ENCODE peak calls at places on chromosome 9, in ten cellular contexts. D is dorsolateral prefrontal cortex, P is fibroblast of pulmonary artery, J is upper lobe of right lung, O is fibroblast of lung, Z is lung, N is psoas muscle, X is AG04450, E is tibial artery, G is HFF-Myc. A is an unnamed sample.

GRCh38 chr9:19375536-19375935 is 4.5 kb downstream of the RPS6 start:
- DNase-seq in D (no peak), P (peak; percentile 54), J (no peak), O (peak; percentile 43), Z (no peak), N (no peak), X (no peak), E (no peak), G (no peak), A (no peak)

GRCh38 chr9:117276444-117276843 is 138.4 kb downstream of the ASTN2 start:
- DNase-seq in D (no peak), P (no peak), J (no peak), O (no peak), Z (no peak), N (no peak), X (no peak), E (no peak), G (no peak), A (no peak)

GRCh38 chr9:137369111-137369787 is 53.7 kb downstream of the EXD3 start:
- DNase-seq in D (no peak), P (no peak), J (no peak), O (no peak), Z (no peak), N (no peak), X (no peak), E (no peak), G (no peak), A (no peak)

GRCh38 chr9:132879443-132880310 is 979 bp downstream of the SPACA9 start:
- DNase-seq in D (no peak), P (no peak), J (no peak), O (no peak), Z (no peak), N (no peak), X (no peak), E (no peak), G (no peak), A (no peak)

GRCh38 chr9:83444110-83444509 is 94.1 kb downstream of the FRMD3 start:
- DNase-seq in D (no peak), P (peak; percentile 16), J (no peak), O (peak; percentile 11), Z (no peak), N (peak; percentile 27), X (no peak), E (peak; percentile 42), G (no peak), A (no peak)

GRCh38 chr9:128078504-128079434 is 10.7 kb downstream of the SLC25A25 start:
- DNase-seq in D (no peak), P (peak; percentile 55), J (no peak), O (peak; percentile 65), Z (no peak), N (no peak), X (no peak), E (no peak), G (no peak), A (no peak)

GRCh38 chr9:16954032-16954431 is 83.6 kb upstream of the BNC2 start:
- DNase-seq in D (no peak), P (no peak), J (no peak), O (no peak), Z (no peak), N (no peak), X (no peak), E (no peak), G (no peak), A (no peak)

GRCh38 chr9:91515074-91515687 is 91.5 kb upstream of the NFIL3 start:
- DNase-seq in D (peak; percentile 6), P (peak; percentile 94), J (no peak), O (peak; percentile 95), Z (no peak), N (peak; percentile 23), X (peak; percentile 79), E (no peak), G (peak; percentile 38), A (no peak)

GRCh38 chr9:38337095-38337494 is 55.4 kb upstream of the ALDH1B1 start:
- DNase-seq in D (no peak), P (peak; percentile 12), J (no peak), O (no peak), Z (no peak), N (no peak), X (no peak), E (no peak), G (no peak), A (no peak)

GRCh38 chr9:38339496-38339895 is 53.0 kb upstream of the ALDH1B1 start:
- DNase-seq in D (peak; percentile 86), P (peak; percentile 44), J (no peak), O (peak; percentile 77), Z (no peak), N (no peak), X (peak; percentile 41), E (no peak), G (no peak), A (no peak)

GRCh38 chr9:38339087-38339486 is 53.4 kb upstream of the ALDH1B1 start:
- DNase-seq in D (no peak), P (peak; percentile 39), J (no peak), O (peak; percentile 79), Z (no peak), N (no peak), X (no peak), E (no peak), G (peak; percentile 25), A (no peak)

GRCh38 chr9:38337706-38338264 is 54.7 kb upstream of the ALDH1B1 start:
- DNase-seq in D (no peak), P (no peak), J (no peak), O (no peak), Z (no peak), N (no peak), X (no peak), E (no peak), G (no peak), A (no peak)

GRCh38 chr9:38338359-38339014 is 54.0 kb upstream of the ALDH1B1 start:
- DNase-seq in D (no peak), P (no peak), J (no peak), O (no peak), Z (no peak), N (no peak), X (no peak), E (no peak), G (no peak), A (no peak)
- TF ChIP-seq CTCF in D (no peak), P (no peak), J (no peak), O (no peak), Z (no peak), N (no peak), X (no peak), E (no peak), G (no peak), A (no peak)

GRCh38 chr9:4293293-4293931 is 6.5 kb downstream of the GLIS3 start:
- DNase-seq in D (no peak), P (peak; percentile 97), J (no peak), O (peak; percentile 99), Z (no peak), N (peak; percentile 27), X (peak; percentile 80), E (peak; percentile 31), G (peak; percentile 71), A (no peak)
- H3K4me3 ChIP-seq in D (no peak overlapping the region), P (no peak overlapping the region), J (no peak overlapping the region), O (no peak overlapping the region), Z (no peak overlapping the region), N (no peak overlapping the region), X (no peak overlapping the region), E (no peak overlapping the region), G (peak overlapping the region; percentile 14), A (no peak overlapping the region)

GRCh38 chr9:105252405-105252756 is 7.9 kb downstream of the SLC44A1 start:
- DNase-seq in D (no peak), P (no peak), J (no peak), O (no peak), Z (no peak), N (no peak), X (no peak), E (no peak), G (no peak), A (no peak)

GRCh38 chr9:105251133-105251532 is 6.7 kb downstream of the SLC44A1 start:
- DNase-seq in D (no peak), P (no peak), J (no peak), O (no peak), Z (no peak), N (no peak), X (no peak), E (no peak), G (no peak), A (no peak)

GRCh38 chr9:105248691-105249090 is 4.2 kb downstream of the SLC44A1 start:
- DNase-seq in D (no peak), P (no peak), J (no peak), O (no peak), Z (no peak), N (no peak), X (no peak), E (no peak), G (no peak), A (no peak)

GRCh38 chr9:105254226-105254625 is 9.8 kb downstream of the SLC44A1 start:
- DNase-seq in D (no peak), P (no peak), J (no peak), O (no peak), Z (no peak), N (no peak), X (no peak), E (no peak), G (no peak), A (no peak)

DNA sequence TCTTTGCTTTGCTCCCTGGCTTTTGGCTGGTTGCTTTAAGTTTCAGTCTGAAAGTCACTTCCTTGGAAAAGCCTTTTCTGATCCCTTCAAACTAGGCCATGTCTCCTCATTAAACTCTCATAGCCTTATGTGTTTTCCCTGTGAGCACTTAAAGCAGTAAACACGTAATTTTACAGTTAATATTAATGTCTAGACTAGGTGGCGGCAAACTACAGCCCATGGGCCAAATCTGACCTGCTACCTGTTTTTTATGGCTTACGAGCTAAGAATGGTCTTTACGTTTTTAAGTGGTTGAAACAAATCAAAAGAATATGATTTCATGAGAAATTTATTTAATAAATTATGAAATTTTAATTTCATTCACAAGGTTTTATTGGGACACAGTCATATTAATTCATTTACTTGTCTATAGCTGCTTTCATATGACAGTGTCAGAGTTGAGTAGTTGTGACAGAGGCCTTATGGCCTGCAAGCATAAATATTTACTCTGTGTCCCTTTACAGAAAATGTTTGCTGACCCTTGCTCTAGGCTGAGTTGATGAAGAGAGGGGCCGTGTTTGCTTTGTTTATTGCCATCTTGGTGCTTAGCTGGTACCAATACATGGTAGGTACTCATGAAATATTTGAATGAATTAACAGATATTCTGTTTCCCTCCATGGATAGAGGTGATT is 7.4 kb downstream of the SLC44A1 start:
- DNase-seq in D (no peak), P (no peak), J (no peak), O (no peak), Z (no peak), N (no peak), X (no peak), E (no peak), G (no peak), A (no peak)
- TF ChIP-seq CTCF in D (peak; percentile 27), P (no peak), J (no peak), O (no peak), Z (no peak), N (no peak), X (no peak), E (no peak), G (no peak), A (no peak)

DNA sequence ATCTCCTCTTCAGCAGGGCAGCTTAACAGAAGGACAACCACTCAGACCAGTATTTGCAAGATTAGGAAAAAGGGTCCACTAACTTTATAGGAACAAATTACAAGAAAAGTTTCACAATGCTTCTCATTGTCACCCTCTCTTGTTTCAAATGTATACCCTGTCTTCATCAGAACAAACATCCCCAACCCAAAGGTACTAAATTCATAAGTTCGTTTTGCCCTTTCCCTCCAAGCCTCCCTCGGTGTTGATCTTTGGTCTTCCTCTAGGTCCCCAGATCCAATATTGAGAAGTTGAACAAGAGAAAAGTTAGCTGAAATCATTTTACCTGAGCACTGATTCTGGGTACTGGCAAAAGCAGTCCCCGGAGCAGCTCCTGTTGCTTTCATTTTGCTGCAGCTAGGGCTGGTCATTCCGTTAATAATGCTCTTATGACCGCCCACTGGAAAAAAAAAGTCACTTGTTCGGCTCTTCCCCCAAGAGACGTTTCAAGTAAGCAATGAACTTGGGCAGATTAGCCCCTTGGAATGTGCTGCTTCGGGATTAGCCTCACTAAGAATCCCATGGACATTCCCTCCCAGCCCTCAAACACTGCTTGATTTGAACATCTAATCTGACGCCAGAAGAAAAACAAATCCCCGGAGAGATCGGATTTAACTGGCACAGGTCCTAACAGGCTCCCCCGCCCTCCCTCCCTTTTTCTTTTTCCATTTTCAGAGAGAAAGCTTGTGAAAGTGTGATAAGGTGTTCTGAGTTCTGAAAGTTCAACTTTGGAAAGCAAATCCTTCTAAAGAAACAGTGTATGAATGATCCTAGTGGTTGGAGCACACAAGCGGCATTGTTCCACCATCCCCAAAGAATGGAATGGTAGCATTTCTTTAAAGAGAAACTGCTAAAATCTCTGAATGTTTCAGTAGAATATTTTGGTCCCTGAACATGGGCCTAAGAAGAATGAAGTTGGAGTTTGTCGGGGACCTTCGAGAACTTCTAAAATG is 252.5 kb downstream of the TRPM3 start:
- DNase-seq in D (no peak), P (peak; percentile 87), J (no peak), O (peak; percentile 30), Z (no peak), N (no peak), X (no peak), E (no peak), G (no peak), A (no peak)
- H3K4me3 ChIP-seq in D (peak overlapping the region; percentile 45), P (peak overlapping the region; percentile 79), J (peak overlapping the region; percentile 40), O (no peak overlapping the region), Z (no peak overlapping the region), N (peak overlapping the region; percentile 52), X (no peak overlapping the region), E (peak overlapping the region; percentile 53), G (no peak overlapping the region), A (peak overlapping the region; percentile 4)

A was measured in esophagus squamous epithelium.